ENCODE peak calls at places on chromosomes 3 and 15, in five cellular contexts. X, S, L, B and W are unnamed samples.

GRCh38 chr15:94231728-94232086 is 346 bp downstream of the MCTP2 start:
- DNase-seq in X (no peak), S (no peak), L (peak; percentile 10), B (no peak), W (no peak)

GRCh38 chr15:40331637-40332036 is 8.1 kb downstream of the INAFM2 start:
- DNase-seq in X (no peak), S (no peak), L (no peak), B (no peak), W (no peak)

GRCh38 chr3:189212681-189213080 is 40.9 kb downstream of the TPRG1 start:
- DNase-seq in X (no peak), S (no peak), L (no peak), B (no peak), W (no peak)

GRCh38 chr3:73188707-73189106 is 127.2 kb downstream of the EBLN2 start:
- DNase-seq in X (no peak), S (peak; percentile 62), L (no peak), B (no peak), W (no peak)

GRCh38 chr3:136343873-136344281 is 93.7 kb downstream of the PCCB start:
- DNase-seq in X (peak; percentile 96), S (no peak), L (peak; percentile 76), B (no peak), W (no peak)

GRCh38 chr3:189977174-189977573 is 143.5 kb downstream of the P3H2 start:
- DNase-seq in X (no peak), S (no peak), L (no peak), B (no peak), W (no peak)

GRCh38 chr3:121018917-121019321 is 110.9 kb downstream of the STXBP5L start:
- DNase-seq in X (no peak), S (no peak), L (no peak), B (no peak), W (no peak)

GRCh38 chr15:77387355-77388105 is 32.4 kb downstream of the PEAK1 start:
- DNase-seq in X (no peak), S (no peak), L (no peak), B (no peak), W (no peak)

GRCh38 chr3:72942427-72942826 is 54.2 kb upstream of the PPP4R2 start:
- DNase-seq in X (no peak), S (no peak), L (no peak), B (no peak), W (no peak)

GRCh38 chr3:189355115-189355480 is 183.3 kb downstream of the TPRG1 start:
- DNase-seq in X (no peak), S (no peak), L (no peak), B (no peak), W (no peak)

GRCh38 chr3:183895296-183895695 is 10.6 kb upstream of the PARL start:
- DNase-seq in X (peak; percentile 10), S (peak; percentile 47), L (peak; percentile 79), B (peak; percentile 11), W (no peak)

GRCh38 chr3:187629711-187630110 is 40.5 kb downstream of the SST start:
- DNase-seq in X (no peak), S (no peak), L (no peak), B (no peak), W (no peak)

GRCh38 chr3:177694316-177694715 is 497.0 kb upstream of the TBL1XR1 start:
- DNase-seq in X (peak; percentile 71), S (no peak), L (no peak), B (no peak), W (no peak)

GRCh38 chr3:125072310-125072709 is 16.5 kb upstream of the HEG1 start:
- DNase-seq in X (no peak), S (no peak), L (no peak), B (no peak), W (no peak)

GRCh38 chr15:91992940-91993339 is 139.4 kb downstream of the SLCO3A1 start:
- DNase-seq in X (no peak), S (no peak), L (no peak), B (no peak), W (no peak)

GRCh38 chr3:49668414-49668797 is 5.7 kb upstream of the APEH start:
- DNase-seq in X (no peak), S (no peak), L (no peak), B (no peak), W (no peak)

GRCh38 chr3:193872265-193872753 is 263.6 kb upstream of the HES1 start:
- DNase-seq in X (peak; percentile 89), S (no peak), L (no peak), B (no peak), W (no peak)

GRCh38 chr15:43376017-43376705 is 5.3 kb downstream of the TUBGCP4 start:
- DNase-seq in X (no peak), S (peak; percentile 3), L (no peak), B (peak; percentile 21), W (no peak)

GRCh38 chr15:83372434-83372873 is 74.7 kb upstream of the SH3GL3 start:
- DNase-seq in X (no peak), S (no peak), L (no peak), B (no peak), W (no peak)

GRCh38 chr3:31240894-31241293 is 291.8 kb upstream of the STT3B start:
- DNase-seq in X (no peak), S (no peak), L (no peak), B (no peak), W (no peak)

GRCh38 chr15:51349156-51349844 is 7.8 kb downstream of the GLDN start:
- DNase-seq in X (no peak), S (no peak), L (no peak), B (no peak), W (no peak)

GRCh38 chr3:58197588-58197987 is 13.2 kb downstream of the DNASE1L3 start:
- DNase-seq in X (no peak), S (no peak), L (no peak), B (no peak), W (no peak)

GRCh38 chr3:77513541-77513940 is 473.6 kb downstream of the ROBO2 start:
- DNase-seq in X (peak; percentile 10), S (peak; percentile 29), L (no peak), B (no peak), W (no peak)

GRCh38 chr15:38651328-38652038 is 86.9 kb upstream of the RASGRP1 start:
- DNase-seq in X (no peak), S (no peak), L (no peak), B (no peak), W (peak; percentile 62)

GRCh38 chr15:40891810-40892448 is 2.3 kb upstream of the VPS18 start:
- DNase-seq in X (no peak), S (peak; percentile 18), L (peak; percentile 43), B (no peak), W (no peak)

GRCh38 chr3:161284989-161285388 is 63.9 kb downstream of the NMD3 start:
- DNase-seq in X (no peak), S (no peak), L (no peak), B (no peak), W (no peak)

GRCh38 chr3:177231237-177231636 is 34.0 kb upstream of the TBL1XR1 start:
- DNase-seq in X (no peak), S (no peak), L (no peak), B (no peak), W (no peak)

GRCh38 chr15:96767703-96768434 is 437.4 kb downstream of the NR2F2 start:
- DNase-seq in X (no peak), S (no peak), L (no peak), B (no peak), W (no peak)

GRCh38 chr3:36494461-36495109 is 114.3 kb downstream of the STAC start:
- DNase-seq in X (peak; percentile 76), S (no peak), L (no peak), B (no peak), W (no peak)

GRCh38 chr15:89982315-89983055 is 18.6 kb upstream of the ZNF710 start:
- DNase-seq in X (no peak), S (no peak), L (no peak), B (no peak), W (no peak)

GRCh38 chr3:68787227-68787626 is 145.1 kb downstream of the TAFA4 start:
- DNase-seq in X (no peak), S (no peak), L (peak; percentile 35), B (no peak), W (no peak)

GRCh38 chr15:57736591-57736990 is 30.1 kb downstream of the POLR2M start:
- DNase-seq in X (no peak), S (no peak), L (no peak), B (no peak), W (no peak)

GRCh38 chr15:33026614-33027013 is 167.9 kb downstream of the FMN1 start:
- DNase-seq in X (no peak), S (peak; percentile 32), L (no peak), B (no peak), W (no peak)

GRCh38 chr3:160078533-160078932 is 89.9 kb downstream of the IL12A start:
- DNase-seq in X (no peak), S (no peak), L (no peak), B (no peak), W (no peak)